ENCODE peak calls at places on chromosomes 4 and X, in four cellular contexts. One of them, this sample, is unnamed.

GRCh38 chr4:147388016-147388415 is 92.9 kb upstream of the EDNRA start:
- DNase-seq in HT-29: no peak
- DNase-seq in epithelial cell of esophagus: peak; percentile 85
- DNase-seq in pancreas: no peak
- DNase-seq in this sample: no peak

GRCh38 chrX:19912-20571 is 261.1 kb upstream of the PLCXD1 start:
- DNase-seq in HT-29: peak; percentile 0
- DNase-seq in epithelial cell of esophagus: peak; percentile 5
- DNase-seq in pancreas: no peak
- DNase-seq in this sample: no peak

GRCh38 chrX:45850197-45850774 is 649.6 kb upstream of the DIPK2B start:
- DNase-seq in HT-29: peak; percentile 54
- DNase-seq in epithelial cell of esophagus: peak; percentile 41
- DNase-seq in pancreas: no peak
- DNase-seq in this sample: no peak

GRCh38 chr4:176340871-176341685 is 21.3 kb downstream of the SPCS3 start:
- DNase-seq in HT-29: peak; percentile 10
- DNase-seq in epithelial cell of esophagus: peak; percentile 50
- DNase-seq in pancreas: no peak
- DNase-seq in this sample: no peak

GRCh38 chr4:17932041-17932440 is 89.5 kb downstream of the LCORL start:
- DNase-seq in HT-29: no peak
- DNase-seq in epithelial cell of esophagus: peak; percentile 53
- DNase-seq in pancreas: no peak
- DNase-seq in this sample: no peak

GRCh38 chr4:146381263-146381872 is 140.4 kb downstream of the SLC10A7 start:
- DNase-seq in HT-29: no peak
- DNase-seq in epithelial cell of esophagus: peak; percentile 7
- DNase-seq in pancreas: no peak
- DNase-seq in this sample: no peak

GRCh38 chr4:137312257-137312656 is 220.0 kb downstream of the PCDH18 start:
- DNase-seq in HT-29: no peak
- DNase-seq in epithelial cell of esophagus: peak; percentile 40
- DNase-seq in pancreas: no peak
- DNase-seq in this sample: no peak

GRCh38 chrX:10450959-10451355 is 169.4 kb downstream of the MID1 start:
- DNase-seq in HT-29: no peak
- DNase-seq in epithelial cell of esophagus: no peak
- DNase-seq in pancreas: no peak
- DNase-seq in this sample: no peak

GRCh38 chr4:139419388-139419914 is 34.5 kb upstream of the RAB33B start:
- DNase-seq in HT-29: no peak
- DNase-seq in epithelial cell of esophagus: peak; percentile 92
- DNase-seq in pancreas: no peak
- DNase-seq in this sample: peak; percentile 49

GRCh38 chrX:78979789-78980464 is 34.7 kb downstream of the P2RY10 start:
- DNase-seq in HT-29: no peak
- DNase-seq in epithelial cell of esophagus: no peak
- DNase-seq in pancreas: no peak
- DNase-seq in this sample: no peak